ENCODE peak calls at places on chromosomes 3 and 15, in six cellular contexts. R is CD8-positive, alpha-beta T cell; J is ovary; D is tibial artery; U is CD8-positive, alpha-beta memory T cell; X is fibroblast of lung. Y is an unnamed sample.

GRCh38 chr15:66848666-66849392 is 146.8 kb downstream of the SMAD6 start:
- DNase-seq in R (no peak), J (no peak), D (no peak), U (no peak), X (no peak), Y (no peak)

GRCh38 chr3:141928626-141929270 is 52.3 kb downstream of the ATP1B3 start:
- DNase-seq in R (no peak), J (no peak), D (peak; percentile 61), U (no peak), X (no peak), Y (no peak)

GRCh38 chr3:16908408-16908807 is 23.7 kb downstream of the PLCL2 start:
- DNase-seq in R (no peak), J (no peak), D (no peak), U (no peak), X (no peak), Y (no peak)

GRCh38 chr3:58180940-58181587 is 29.7 kb downstream of the DNASE1L3 start:
- DNase-seq in R (no peak), J (no peak), D (no peak), U (no peak), X (no peak), Y (no peak)

GRCh38 chr3:38003817-38004414 is 13.3 kb downstream of the VILL start:
- DNase-seq in R (no peak), J (peak; percentile 44), D (no peak), U (no peak), X (no peak), Y (no peak)

GRCh38 chr3:110583373-110583935 is 488.2 kb upstream of the NECTIN3 start:
- DNase-seq in R (no peak), J (no peak), D (no peak), U (no peak), X (peak; percentile 6), Y (no peak)

GRCh38 chr15:78065973-78066946 is 11.3 kb downstream of the TBC1D2B start:
- DNase-seq in R (no peak), J (no peak), D (peak; percentile 59), U (no peak), X (no peak), Y (no peak)

GRCh38 chr3:55805169-55805568 is 318.1 kb upstream of the WNT5A start:
- DNase-seq in R (no peak), J (no peak), D (no peak), U (no peak), X (no peak), Y (no peak)

GRCh38 chr15:100842756-100843730 is 36.6 kb upstream of the ALDH1A3 start:
- DNase-seq in R (no peak), J (no peak), D (no peak), U (no peak), X (peak; percentile 92), Y (no peak)

GRCh38 chr3:54366839-54367238 is 244.5 kb downstream of the CACNA2D3 start:
- DNase-seq in R (no peak), J (no peak), D (no peak), U (no peak), X (no peak), Y (no peak)

GRCh38 chr15:79644091-79644490 is 212.0 kb downstream of the MINAR1 start:
- DNase-seq in R (no peak), J (no peak), D (no peak), U (no peak), X (peak; percentile 65), Y (no peak)

GRCh38 chr3:44648564-44649229 is at the start of gene ZNF35:
- DNase-seq in R (no peak), J (peak; percentile 76), D (peak; percentile 81), U (no peak), X (peak; percentile 93), Y (no peak)

GRCh38 chr15:33150993-33151392 is 43.5 kb downstream of the FMN1 start:
- DNase-seq in R (no peak), J (no peak), D (no peak), U (no peak), X (no peak), Y (no peak)

GRCh38 chr3:45554001-45554691 is 40.4 kb upstream of the LIMD1 start:
- DNase-seq in R (no peak), J (peak; percentile 50), D (no peak), U (no peak), X (peak; percentile 36), Y (no peak)

GRCh38 chr15:40911693-40912092 is 17.4 kb downstream of the VPS18 start:
- DNase-seq in R (no peak), J (no peak), D (no peak), U (no peak), X (no peak), Y (no peak)

GRCh38 chr3:180102134-180102533 is 65.4 kb upstream of the PEX5L start:
- DNase-seq in R (no peak), J (no peak), D (no peak), U (no peak), X (no peak), Y (no peak)

GRCh38 chr3:115375362-115375761 is 228.3 kb upstream of the ZBTB20 start:
- DNase-seq in R (no peak), J (no peak), D (no peak), U (no peak), X (no peak), Y (no peak)

GRCh38 chr3:57877116-57877515 is 121.0 kb downstream of the SLMAP start:
- DNase-seq in R (no peak), J (no peak), D (no peak), U (no peak), X (peak; percentile 89), Y (no peak)

GRCh38 chr3:158106773-158107461 is 697 bp upstream of the SHOX2 start:
- DNase-seq in R (no peak), J (no peak), D (no peak), U (no peak), X (no peak), Y (no peak)

DNA sequence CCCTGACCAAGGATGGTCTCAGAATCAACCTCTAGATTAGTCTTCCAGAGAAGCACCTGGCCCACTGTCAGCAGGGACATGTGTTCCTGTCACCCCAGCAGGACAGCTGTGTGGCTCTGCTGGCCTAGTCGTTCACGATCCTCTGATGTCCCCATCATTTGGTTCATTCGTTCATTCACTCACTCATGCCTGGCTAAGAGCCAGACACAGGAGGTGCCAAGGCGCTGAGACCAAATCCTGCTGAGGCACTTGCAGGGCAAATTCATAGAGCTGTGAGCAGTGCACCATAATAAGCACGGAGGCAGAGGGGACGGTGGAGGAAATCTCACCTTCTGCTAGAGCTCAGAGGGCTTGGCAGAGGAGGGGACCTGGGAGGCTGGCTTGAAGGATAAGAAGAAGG is 49.9 kb upstream of the FGD5 start:
- DNase-seq in R (no peak), J (no peak), D (no peak), U (no peak), X (no peak), Y (no peak)
- H3K4me1 ChIP-seq in R (no peaks in the 10 kb centered on the region), J (no peaks in the 10 kb centered on the region), D (no peaks in the 10 kb centered on the region), U (no peaks in the 10 kb centered on the region), X (no peaks in the 10 kb centered on the region), Y (no peaks in the 10 kb centered on the region)

DNA sequence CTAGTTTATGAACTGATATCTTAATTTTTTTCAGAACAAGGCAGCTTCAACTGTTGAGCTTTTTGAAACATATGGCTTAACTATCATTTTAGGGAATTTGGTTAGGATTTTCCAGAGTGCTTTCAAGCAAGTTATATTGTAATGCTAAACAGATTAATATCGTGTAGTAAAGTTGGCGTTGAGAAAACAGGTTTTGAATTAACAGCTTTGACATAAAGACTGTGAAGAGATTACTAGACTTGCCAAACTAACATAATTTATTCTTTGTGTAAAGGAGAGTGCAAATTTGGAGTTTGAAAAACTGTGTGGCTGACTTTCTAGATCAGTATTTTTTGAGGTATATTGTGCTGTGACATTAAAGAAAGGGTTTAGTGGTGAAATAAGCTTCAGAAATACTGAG is 17.2 kb downstream of the IQGAP1 start:
- DNase-seq in R (no peak), J (no peak), D (no peak), U (no peak), X (no peak), Y (no peak)
- H3K4me1 ChIP-seq in R (peaks cover 44% of the 10 kb centered on the region), J (peaks cover 24% of the 10 kb centered on the region), D (peaks cover 92% of the 10 kb centered on the region), U (peaks cover 59% of the 10 kb centered on the region), X (peaks cover 32% of the 10 kb centered on the region), Y (peaks cover 32% of the 10 kb centered on the region)

GRCh38 chr15:48592929-48593328 is 52.6 kb downstream of the FBN1 start:
- DNase-seq in R (no peak), J (no peak), D (no peak), U (no peak), X (peak; percentile 34), Y (no peak)

GRCh38 chr15:48596841-48597240 is 48.7 kb downstream of the FBN1 start:
- DNase-seq in R (no peak), J (no peak), D (no peak), U (no peak), X (no peak), Y (no peak)

GRCh38 chr15:48592221-48592731 is 53.2 kb downstream of the FBN1 start:
- DNase-seq in R (no peak), J (no peak), D (no peak), U (no peak), X (peak; percentile 99), Y (no peak)

GRCh38 chr15:48595988-48596387 is 49.5 kb downstream of the FBN1 start:
- DNase-seq in R (no peak), J (no peak), D (no peak), U (no peak), X (no peak), Y (no peak)

DNA sequence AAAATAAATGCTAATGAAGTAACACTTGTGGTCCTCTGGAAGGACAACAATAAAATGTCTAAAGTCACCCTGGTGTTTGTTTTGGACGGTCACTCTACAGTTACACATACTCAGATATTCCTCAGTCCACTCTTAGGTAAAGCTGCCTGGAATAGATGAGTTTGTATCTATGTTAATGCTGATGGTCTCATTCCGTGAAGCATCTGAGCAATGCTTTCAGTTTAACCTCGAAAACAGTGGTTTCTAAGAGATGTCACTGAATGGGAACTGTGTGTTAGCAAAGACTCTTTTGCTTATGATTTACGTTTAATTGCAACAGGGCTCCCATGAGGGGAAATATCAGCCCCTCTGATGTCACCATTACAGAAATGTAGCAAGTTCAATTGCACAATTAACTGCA is 49.1 kb downstream of the FBN1 start:
- DNase-seq in R (no peak), J (no peak), D (no peak), U (no peak), X (peak; percentile 27), Y (no peak)
- H3K4me1 ChIP-seq in R (no peaks in the 10 kb centered on the region), J (no peaks in the 10 kb centered on the region), D (peaks cover 6% of the 10 kb centered on the region), U (no peaks in the 10 kb centered on the region), X (peaks cover 8% of the 10 kb centered on the region), Y (no peaks in the 10 kb centered on the region)

GRCh38 chr3:130377960-130378676 is 32.6 kb downstream of the COL6A5 start:
- DNase-seq in R (no peak), J (no peak), D (no peak), U (no peak), X (no peak), Y (no peak)

GRCh38 chr3:130374033-130374432 is 28.6 kb downstream of the COL6A5 start:
- DNase-seq in R (no peak), J (no peak), D (no peak), U (no peak), X (no peak), Y (no peak)

GRCh38 chr3:130379274-130379673 is 33.8 kb downstream of the COL6A5 start:
- DNase-seq in R (no peak), J (no peak), D (no peak), U (no peak), X (no peak), Y (no peak)

GRCh38 chr3:130378677-130379191 is 33.3 kb downstream of the COL6A5 start:
- DNase-seq in R (no peak), J (no peak), D (no peak), U (no peak), X (no peak), Y (no peak)

DNA sequence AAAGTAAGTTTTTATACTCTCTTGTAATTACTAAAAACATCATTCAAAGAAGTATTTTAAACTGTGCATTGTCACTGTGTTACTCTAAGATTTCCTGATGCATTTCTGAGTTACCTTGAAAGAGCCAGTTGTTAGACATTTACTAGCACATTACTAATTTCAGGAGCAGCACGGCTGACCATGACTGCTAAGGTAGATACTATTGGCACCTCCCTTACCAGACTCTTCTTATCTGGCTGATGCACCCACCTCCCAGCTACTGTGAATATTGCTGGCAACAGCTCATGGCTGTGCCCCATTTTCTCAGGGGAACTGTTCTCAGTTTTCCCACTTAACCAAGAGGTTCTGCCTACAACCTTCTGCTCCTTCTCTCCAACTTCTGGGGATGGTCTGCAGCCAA is 29.4 kb downstream of the COL6A5 start:
- DNase-seq in R (no peak), J (no peak), D (no peak), U (no peak), X (no peak), Y (no peak)
- H3K4me1 ChIP-seq in R (no peaks in the 10 kb centered on the region), J (no peaks in the 10 kb centered on the region), D (no peaks in the 10 kb centered on the region), U (no peaks in the 10 kb centered on the region), X (no peaks in the 10 kb centered on the region), Y (no peaks in the 10 kb centered on the region)